ENCODE peak calls at places on chromosomes 5 and 9, in ten cellular contexts. D is Caco-2; O is GM18507; V is type B pancreatic cell; P is fibroblast of mammary gland; Q is AG08396; M is activated CD4-positive, alpha-beta T cell treated with anti-CD3 and anti-CD28 coated beads, Interleukin-2, amount 50 U/mL, for 24 hours; U is ELF-1; J is H54; C is D721Med. F is an unnamed sample.

GRCh38 chr5:91194861-91195460 is 188.2 kb downstream of the ARRDC3 start:
- DNase-seq in U (no peak), D (no peak), M (no peak), C (no peak), V (no peak), Q (no peak), O (no peak), J (no peak), P (no peak), F (no peak)

GRCh38 chr9:128215491-128216404 is 12.6 kb downstream of the DNM1 start:
- DNase-seq in P (peak), J (no peak), U (peak), V (no peak), M (no peak), D (no peak), C (no peak), Q (no peak), O (no peak), F (peak)

GRCh38 chr9:33959725-33960124 is 89.0 kb downstream of the UBAP2 start:
- DNase-seq in M (no peak), P (no peak), D (no peak), Q (no peak), O (no peak), C (no peak), V (no peak), J (no peak), U (no peak), F (no peak)

GRCh38 chr5:147690595-147690994 is 91.9 kb downstream of the JAKMIP2 start:
- DNase-seq in D (peak), V (no peak), J (peak), Q (no peak), M (no peak), P (no peak), U (peak), O (no peak), C (no peak), F (peak)

GRCh38 chr9:129473523-129474244 is 147.2 kb downstream of the C9orf50 start:
- DNase-seq in C (no peak), O (no peak), J (no peak), P (peak), U (no peak), M (no peak), V (no peak), Q (no peak), D (no peak), F (no peak)

GRCh38 chr9:95504053-95504963 is 12.5 kb downstream of the PTCH1 start:
- DNase-seq in C (no peak), P (peak), J (peak), U (peak), D (no peak), M (no peak), V (no peak), O (no peak), Q (peak), F (peak)

GRCh38 chr9:32378496-32378895 is 5.9 kb upstream of the ACO1 start:
- DNase-seq in D (peak), J (no peak), V (no peak), U (peak), C (no peak), M (no peak), O (peak), Q (peak), P (peak), F (peak)

GRCh38 chr5:143063175-143063970 is 293.2 kb downstream of the ARHGAP26 start:
- DNase-seq in J (no peak), U (peak), V (no peak), D (no peak), M (no peak), P (peak), Q (no peak), O (no peak), C (no peak), F (no peak)

GRCh38 chr9:135478858-135479468 is 619 bp upstream of the PPP1R26 start:
- DNase-seq in Q (peak), D (no peak), M (no peak), P (peak), O (no peak), C (no peak), U (peak), J (peak), V (no peak), F (peak)

GRCh38 chr9:34124923-34125322 is 1.6 kb downstream of the DCAF12 start:
- DNase-seq in D (no peak), V (no peak), O (no peak), J (no peak), P (peak), C (no peak), Q (no peak), M (no peak), U (no peak), F (no peak)

GRCh38 chr5:14136228-14136627 is 6.9 kb upstream of the TRIO start:
- DNase-seq in C (no peak), U (no peak), D (no peak), Q (no peak), M (no peak), P (no peak), V (no peak), O (no peak), J (no peak), F (no peak)

GRCh38 chr5:147276497-147276896 is 41.7 kb downstream of the STK32A start:
- DNase-seq in M (no peak), U (no peak), Q (no peak), V (no peak), J (no peak), C (no peak), P (no peak), O (no peak), D (no peak), F (no peak)

GRCh38 chr9:131868766-131869165 is 128.9 kb upstream of the RAPGEF1 start:
- DNase-seq in V (no peak), D (no peak), J (no peak), C (no peak), U (peak), M (no peak), Q (no peak), O (no peak), P (peak), F (no peak)

GRCh38 chr5:40124367-40124766 is 555.3 kb upstream of the PTGER4 start:
- DNase-seq in J (no peak), O (no peak), D (no peak), Q (no peak), C (no peak), M (no peak), P (peak), U (no peak), V (no peak), F (no peak)

GRCh38 chr9:100324594-100325200 is 28.0 kb downstream of the TEX10 start:
- DNase-seq in U (no peak), O (no peak), Q (no peak), V (no peak), M (no peak), J (no peak), D (no peak), P (peak), C (no peak), F (peak)